ENCODE peak calls at places on chromosomes 2 and 18, in ten cellular contexts. E is aorta; G is mammary epithelial cell; L is heart left ventricle; D is right lobe of liver; U is tibial nerve; H is naive thymus-derived CD4-positive, alpha-beta T cell; J is upper lobe of right lung; C is A549; N is cardiac muscle cell. W is an unnamed sample.

GRCh38 chr2:133490412-133490958 is 77.8 kb downstream of the NCKAP5 start:
- DNase-seq in N (no peak), E (no peak), L (no peak), C (no peak), H (no peak), U (no peak), G (no peak), J (no peak), D (no peak), W (no peak)

GRCh38 chr2:207913772-207914358 is 111.5 kb downstream of the PLEKHM3 start:
- DNase-seq in J (no peak), H (no peak), L (no peak), C (no peak), U (no peak), D (no peak), N (no peak), G (no peak), E (no peak), W (no peak)

GRCh38 chr2:130327703-130328527 is 14.8 kb upstream of the IMP4 start:
- DNase-seq in G (peak; percentile 82), E (no peak), U (no peak), N (peak; percentile 18), H (no peak), J (no peak), C (no peak), D (no peak), L (no peak), W (no peak)

GRCh38 chr2:98460573-98461560 is 16.2 kb downstream of the INPP4A start:
- DNase-seq in N (no peak), G (no peak), C (no peak), D (no peak), L (no peak), U (no peak), J (no peak), E (no peak), H (no peak), W (no peak)

GRCh38 chr2:26629751-26630150 is 11.4 kb downstream of the CIB4 start:
- DNase-seq in G (no peak), E (peak; percentile 37), J (no peak), C (no peak), U (no peak), L (no peak), N (no peak), H (no peak), D (peak; percentile 33), W (peak; percentile 21)

GRCh38 chr18:39838831-39839230 is 2116.2 kb upstream of the PIK3C3 start:
- DNase-seq in E (no peak), J (no peak), L (no peak), U (no peak), N (no peak), H (no peak), C (no peak), G (no peak), D (no peak), W (no peak)

GRCh38 chr2:28101123-28101522 is 210.6 kb downstream of the BABAM2 start:
- DNase-seq in L (no peak), J (no peak), H (no peak), U (no peak), C (no peak), N (no peak), D (no peak), G (peak; percentile 74), E (no peak), W (no peak)

GRCh38 chr2:69947078-69947801 is 14.2 kb downstream of the ASPRV1 start:
- DNase-seq in G (peak; percentile 25), J (no peak), L (no peak), N (no peak), E (no peak), D (no peak), C (no peak), H (no peak), U (no peak), W (no peak)

GRCh38 chr2:58131191-58132011 is 84.8 kb downstream of the VRK2 start:
- DNase-seq in U (peak; percentile 25), H (no peak), J (no peak), G (no peak), N (peak; percentile 32), E (no peak), C (no peak), D (no peak), L (peak; percentile 59), W (peak; percentile 28)

GRCh38 chr2:199973703-199974102 is 18.3 kb downstream of the MAIP1 start:
- DNase-seq in G (no peak), U (no peak), E (no peak), H (no peak), C (peak; percentile 15), N (peak; percentile 19), J (no peak), L (no peak), D (no peak), W (no peak)

GRCh38 chr18:48743046-48743445 is 204.2 kb downstream of the CTIF start:
- DNase-seq in C (no peak), L (peak; percentile 58), H (no peak), G (peak; percentile 38), U (peak; percentile 71), E (peak; percentile 86), J (peak; percentile 70), D (no peak), N (peak; percentile 45), W (peak; percentile 93)
- H3K27ac ChIP-seq in C (no peak overlapping the region), L (peak overlapping the region; percentile 70), H (no peak overlapping the region), G (peak overlapping the region; percentile 19), U (peak overlapping the region; percentile 17), E (peak overlapping the region; percentile 11), J (peak overlapping the region; percentile 30), D (no peak overlapping the region), N (peak overlapping the region; percentile 14), W (peak overlapping the region; percentile 70)

DNA sequence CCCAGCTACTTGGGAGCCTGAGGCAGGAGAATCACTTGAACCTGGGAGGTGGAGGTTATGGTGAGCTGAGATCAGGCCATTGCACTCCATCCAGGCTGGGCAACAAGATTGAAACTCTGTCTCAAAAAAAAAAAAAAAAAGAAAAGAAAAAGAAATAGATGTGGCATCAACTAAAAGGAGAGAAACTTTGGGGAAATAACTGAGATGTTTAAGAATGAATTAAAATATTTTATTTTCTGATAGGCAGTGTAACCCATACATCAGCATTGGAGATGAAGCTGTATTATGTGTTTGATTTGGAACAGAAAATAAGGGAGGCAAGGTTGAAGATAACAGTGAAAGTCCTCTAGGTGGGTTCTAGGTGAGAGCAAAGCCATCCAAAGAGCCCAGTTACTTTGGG is 110.7 kb upstream of the HNRNPA3 start:
- DNase-seq in E (no peak), L (no peak), U (no peak), G (no peak), D (no peak), C (no peak), N (no peak), H (no peak), J (no peak), W (no peak)
- H3K4me1 ChIP-seq in E (no peaks in the 10 kb centered on the region), L (no peaks in the 10 kb centered on the region), U (no peaks in the 10 kb centered on the region), G (no peaks in the 10 kb centered on the region), D (no peaks in the 10 kb centered on the region), C (no peaks in the 10 kb centered on the region), N (peaks cover 8% of the 10 kb centered on the region), H (no peaks in the 10 kb centered on the region), J (no peaks in the 10 kb centered on the region), W (no peaks in the 10 kb centered on the region)

DNA sequence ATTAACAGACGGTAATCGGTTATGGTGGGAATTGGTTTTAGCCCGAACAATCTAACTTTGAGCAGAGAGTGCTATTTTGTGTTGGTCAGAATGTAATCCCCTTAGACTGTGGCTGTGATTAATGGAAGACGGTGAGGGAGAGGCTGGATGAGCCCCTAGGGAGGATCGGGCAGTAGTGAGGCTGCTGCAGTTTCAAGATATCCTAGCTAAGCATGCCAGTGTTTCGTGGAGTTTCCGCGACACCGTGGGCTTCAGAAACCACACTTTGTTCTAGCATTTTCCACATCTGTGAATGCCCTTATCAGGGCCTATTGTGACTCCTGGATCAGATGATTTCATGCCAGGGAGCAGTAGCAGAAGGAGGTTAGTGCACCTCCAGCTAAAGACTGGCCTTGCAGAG is 142.8 kb upstream of the GPC1 start:
- DNase-seq in L (no peak), E (no peak), J (no peak), H (no peak), N (no peak), G (no peak), U (peak; percentile 2), D (no peak), C (no peak), W (no peak)
- H3K27ac ChIP-seq in L (no peak overlapping the region), E (no peak overlapping the region), J (no peak overlapping the region), H (no peak overlapping the region), N (no peak overlapping the region), G (no peak overlapping the region), U (no peak overlapping the region), D (no peak overlapping the region), C (no peak overlapping the region), W (no peak overlapping the region)

DNA sequence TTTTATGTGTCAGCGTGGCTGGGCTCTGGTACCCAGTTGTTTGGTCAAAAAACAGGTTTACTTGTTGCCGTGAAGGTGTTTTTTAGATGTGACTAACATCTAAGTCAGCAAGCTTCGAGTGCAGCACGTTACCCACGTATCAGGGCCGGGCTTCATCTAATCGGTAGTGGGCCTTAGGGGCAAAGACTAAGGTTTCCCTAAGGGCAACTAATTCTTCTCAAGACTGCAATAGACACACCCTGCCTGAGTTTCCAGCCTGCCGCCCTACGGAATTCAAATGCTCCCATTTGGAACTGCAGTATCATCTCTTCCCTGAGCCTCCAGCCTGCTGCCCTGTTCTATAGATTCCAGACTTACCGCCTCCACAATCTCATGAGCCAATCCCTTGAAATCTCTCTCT is 27.7 kb downstream of the FHL2 start:
- DNase-seq in L (peak; percentile 26), C (no peak), N (no peak), E (no peak), G (peak; percentile 50), H (no peak), J (no peak), D (no peak), U (no peak), W (no peak)
- H3K4me1 ChIP-seq in L (peaks cover 86% of the 10 kb centered on the region), C (peaks cover 19% of the 10 kb centered on the region), N (peaks cover 25% of the 10 kb centered on the region), E (no peaks in the 10 kb centered on the region), G (peaks cover 47% of the 10 kb centered on the region), H (no peaks in the 10 kb centered on the region), J (peaks cover 14% of the 10 kb centered on the region), D (peaks cover 6% of the 10 kb centered on the region), U (no peaks in the 10 kb centered on the region), W (no peaks in the 10 kb centered on the region)

GRCh38 chr2:215712850-215713230 is 277.0 kb upstream of the FN1 start:
- DNase-seq in C (no peak), U (no peak), G (no peak), D (no peak), N (no peak), H (no peak), J (no peak), L (no peak), E (no peak), W (no peak)
- H3K27ac ChIP-seq in C (peak overlapping the region; percentile 83), U (peak overlapping the region; percentile 7), G (no peak overlapping the region), D (peak overlapping the region; percentile 45), N (no peak overlapping the region), H (no peak overlapping the region), J (no peak overlapping the region), L (peak overlapping the region; percentile 76), E (no peak overlapping the region), W (peak overlapping the region; percentile 80)

W was measured in tibial artery.